ENCODE peak calls at places on chromosomes 1 and 21, in six cellular contexts. R is Right ventricle myocardium superior; A is AG10803; D is activated CD4-positive, alpha-beta T cell treated with anti-CD3 and anti-CD28 coated beads, Interleukin-2, amount 50 U/mL, for 1 hour; Q is islet precursor cell; F is mucosa of descending colon. X is an unnamed sample.

GRCh38 chr1:234613128-234613875 is 3.3 kb upstream of the IRF2BP2 start:
- DNase-seq in R (no peak), A (peak), D (no peak), Q (no peak), F (peak), X (no peak)

GRCh38 chr1:43536864-43537358 is 6.2 kb downstream of the PTPRF start:
- DNase-seq in R (no peak), A (no peak), D (no peak), Q (no peak), F (peak), X (no peak)

GRCh38 chr1:119893238-119893791 is 3.0 kb downstream of the ADAM30 start:
- DNase-seq in R (no peak), A (no peak), D (no peak), Q (no peak), F (no peak), X (no peak)

GRCh38 chr1:1059494-1060280 is 14.4 kb downstream of the RNF223 start:
- DNase-seq in R (peak), A (peak), D (peak), Q (peak), F (peak), X (peak)

GRCh38 chr1:67557731-67558448 is 127.1 kb upstream of the GADD45A start:
- DNase-seq in R (no peak), A (no peak), D (no peak), Q (no peak), F (no peak), X (no peak)

GRCh38 chr1:158285756-158286241 is 3.9 kb upstream of the CD1C start:
- DNase-seq in R (peak), A (no peak), D (no peak), Q (no peak), F (no peak), X (no peak)

GRCh38 chr21:33025471-33026298 is at the start of gene OLIG2:
- DNase-seq in R (no peak), A (no peak), D (no peak), Q (peak), F (no peak), X (no peak)

GRCh38 chr1:2496746-2497145 is 20.7 kb downstream of the PLCH2 start:
- DNase-seq in R (no peak), A (no peak), D (no peak), Q (no peak), F (no peak), X (no peak)

GRCh38 chr1:2583871-2584341 is 2.7 kb upstream of the PRXL2B start:
- DNase-seq in R (peak), A (no peak), D (peak), Q (no peak), F (peak), X (no peak)

GRCh38 chr1:89201489-89201794 is 2.7 kb upstream of the GBP4 start:
- DNase-seq in R (no peak), A (no peak), D (no peak), Q (no peak), F (no peak), X (no peak)

GRCh38 chr21:38861006-38861405 is 55.3 kb downstream of the ETS2 start:
- DNase-seq in R (peak), A (no peak), D (no peak), Q (no peak), F (no peak), X (no peak)

GRCh38 chr1:231193710-231194340 is 32.0 kb downstream of the TRIM67 start:
- DNase-seq in R (no peak), A (no peak), D (no peak), Q (peak), F (no peak), X (no peak)

GRCh38 chr21:17730782-17731181 is 88.4 kb downstream of the C21orf91 start:
- DNase-seq in R (no peak), A (peak), D (no peak), Q (no peak), F (no peak), X (no peak)

GRCh38 chr21:43733529-43734071 is 14.7 kb downstream of the PDXK start:
- DNase-seq in R (no peak), A (peak), D (no peak), Q (no peak), F (no peak), X (no peak)

GRCh38 chr1:101314244-101314643 is 77.4 kb downstream of the S1PR1 start:
- DNase-seq in R (no peak), A (peak), D (no peak), Q (peak), F (no peak), X (no peak)

GRCh38 chr21:16851054-16851453 is 661.8 kb upstream of the CXADR start:
- DNase-seq in R (no peak), A (no peak), D (no peak), Q (no peak), F (no peak), X (no peak)

GRCh38 chr1:204647114-204647804 is 38.3 kb downstream of the LRRN2 start:
- DNase-seq in R (no peak), A (peak), D (no peak), Q (peak), F (no peak), X (no peak)

GRCh38 chr1:6922096-6922931 is 137.1 kb downstream of the CAMTA1 start:
- DNase-seq in R (no peak), A (peak), D (no peak), Q (no peak), F (no peak), X (no peak)

GRCh38 chr1:157961805-157962762 is 31.4 kb upstream of the KIRREL1 start:
- DNase-seq in R (no peak), A (peak), D (no peak), Q (no peak), F (no peak), X (no peak)

GRCh38 chr1:208241541-208241940 is 2.6 kb downstream of the PLXNA2 start:
- DNase-seq in R (no peak), A (no peak), D (no peak), Q (peak), F (no peak), X (no peak)

GRCh38 chr1:51072040-51072439 is 30.0 kb upstream of the C1orf185 start:
- DNase-seq in R (no peak), A (no peak), D (no peak), Q (no peak), F (peak), X (no peak)

GRCh38 chr1:234102591-234102990 is 198.1 kb downstream of the SLC35F3 start:
- DNase-seq in R (peak), A (peak), D (no peak), Q (no peak), F (no peak), X (no peak)